ENCODE peak calls at places on chromosomes 7 and 10, in eight cellular contexts. One of them, this sample, is unnamed.

GRCh38 chr7:151432658-151433521 is 7.1 kb downstream of the CRYGN start:
- DNase-seq in esophagus squamous epithelium: no peak
- DNase-seq in HCT116: no peak
- DNase-seq in tibial nerve: no peak
- DNase-seq in ovary: peak
- DNase-seq in GM12891: peak
- DNase-seq in body of pancreas: no peak
- DNase-seq in Peyer's patch: peak
- DNase-seq in this sample: no peak

GRCh38 chr10:62250594-62251198 is 17.9 kb downstream of the RTKN2 start:
- DNase-seq in ovary: no peak
- DNase-seq in body of pancreas: no peak
- DNase-seq in GM12891: no peak
- DNase-seq in esophagus squamous epithelium: no peak
- DNase-seq in tibial nerve: no peak
- DNase-seq in Peyer's patch: no peak
- DNase-seq in HCT116: peak
- DNase-seq in this sample: no peak

GRCh38 chr10:5525581-5526271 is 965 bp downstream of the CALML3 start:
- DNase-seq in HCT116: no peak
- DNase-seq in tibial nerve: no peak
- DNase-seq in body of pancreas: no peak
- DNase-seq in Peyer's patch: no peak
- DNase-seq in esophagus squamous epithelium: no peak
- DNase-seq in GM12891: no peak
- DNase-seq in ovary: peak
- DNase-seq in this sample: no peak

GRCh38 chr10:11699546-11700097 is 42.6 kb upstream of the ECHDC3 start:
- DNase-seq in HCT116: no peak
- DNase-seq in Peyer's patch: no peak
- DNase-seq in ovary: no peak
- DNase-seq in GM12891: no peak
- DNase-seq in tibial nerve: no peak
- DNase-seq in esophagus squamous epithelium: no peak
- DNase-seq in body of pancreas: no peak
- DNase-seq in this sample: no peak

GRCh38 chr7:163971-164881 is 28.1 kb upstream of the FAM20C start:
- DNase-seq in ovary: no peak
- DNase-seq in esophagus squamous epithelium: no peak
- DNase-seq in Peyer's patch: no peak
- DNase-seq in GM12891: no peak
- DNase-seq in tibial nerve: no peak
- DNase-seq in HCT116: no peak
- DNase-seq in body of pancreas: no peak
- DNase-seq in this sample: no peak

GRCh38 chr10:89627863-89628262 is 17.2 kb downstream of the PANK1 start:
- DNase-seq in HCT116: no peak
- DNase-seq in tibial nerve: no peak
- DNase-seq in ovary: no peak
- DNase-seq in body of pancreas: no peak
- DNase-seq in Peyer's patch: no peak
- DNase-seq in GM12891: no peak
- DNase-seq in esophagus squamous epithelium: no peak
- DNase-seq in this sample: no peak

GRCh38 chr10:74822583-74823089 is 3.8 kb upstream of the KAT6B start:
- DNase-seq in body of pancreas: no peak
- DNase-seq in HCT116: no peak
- DNase-seq in GM12891: no peak
- DNase-seq in ovary: no peak
- DNase-seq in esophagus squamous epithelium: no peak
- DNase-seq in Peyer's patch: no peak
- DNase-seq in tibial nerve: no peak
- DNase-seq in this sample: peak

GRCh38 chr7:27179030-27179429 is 4.9 kb upstream of the HOXA10 start:
- DNase-seq in body of pancreas: peak
- DNase-seq in Peyer's patch: no peak
- DNase-seq in HCT116: no peak
- DNase-seq in GM12891: no peak
- DNase-seq in tibial nerve: no peak
- DNase-seq in esophagus squamous epithelium: no peak
- DNase-seq in ovary: no peak
- DNase-seq in this sample: peak

GRCh38 chr10:119595715-119596515 is 849 bp downstream of the TIAL1 start:
- DNase-seq in esophagus squamous epithelium: no peak
- DNase-seq in tibial nerve: peak
- DNase-seq in body of pancreas: peak
- DNase-seq in HCT116: no peak
- DNase-seq in ovary: peak
- DNase-seq in GM12891: peak
- DNase-seq in Peyer's patch: peak
- DNase-seq in this sample: peak

GRCh38 chr10:61063035-61063434 is 119.0 kb upstream of the RHOBTB1 start:
- DNase-seq in GM12891: no peak
- DNase-seq in body of pancreas: no peak
- DNase-seq in Peyer's patch: no peak
- DNase-seq in HCT116: no peak
- DNase-seq in tibial nerve: peak
- DNase-seq in ovary: no peak
- DNase-seq in esophagus squamous epithelium: no peak
- DNase-seq in this sample: no peak

DNA sequence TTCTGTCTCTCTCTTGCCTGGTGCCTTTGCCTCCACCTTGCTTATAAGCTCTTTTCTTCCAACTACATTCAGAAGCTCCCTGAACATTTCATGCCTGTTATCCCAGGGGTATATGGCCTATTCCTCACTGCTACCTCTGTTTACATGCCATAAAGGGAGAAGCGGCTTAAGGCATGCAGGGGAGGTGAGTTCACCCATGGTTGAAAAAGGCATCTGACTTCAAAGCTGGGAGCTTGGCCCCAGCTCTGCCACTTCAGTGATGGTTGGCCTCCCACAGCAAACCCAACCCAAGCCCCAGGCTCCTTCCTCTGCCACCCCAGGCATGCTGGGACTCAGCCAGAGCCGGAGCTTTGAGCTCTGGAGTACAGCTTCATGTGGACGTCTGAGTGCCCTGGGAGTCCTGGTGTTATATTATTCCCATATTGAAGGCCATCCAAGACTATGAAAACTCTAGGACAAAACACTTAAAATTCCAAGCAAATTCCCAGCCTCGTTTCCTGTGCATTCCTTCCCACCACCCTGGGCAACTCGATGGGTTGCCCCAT is 468.6 kb upstream of the ZMIZ1 start:
- DNase-seq in Peyer's patch: no peak
- DNase-seq in esophagus squamous epithelium: no peak
- DNase-seq in HCT116: no peak
- DNase-seq in tibial nerve: no peak
- DNase-seq in body of pancreas: no peak
- DNase-seq in ovary: no peak
- DNase-seq in GM12891: no peak
- DNase-seq in this sample: no peak
- TF ChIP-seq POLR2A in Peyer's patch: no peak
- TF ChIP-seq POLR2A in esophagus squamous epithelium: no peak
- TF ChIP-seq POLR2A in HCT116: no peak
- TF ChIP-seq POLR2A in tibial nerve: no peak
- TF ChIP-seq POLR2A in body of pancreas: no peak
- TF ChIP-seq POLR2A in ovary: no peak
- TF ChIP-seq POLR2A in GM12891: no peak
- TF ChIP-seq POLR2A in this sample: no peak

GRCh38 chr7:155254018-155254417 is 43.7 kb upstream of the INSIG1 start:
- DNase-seq in tibial nerve: no peak
- DNase-seq in body of pancreas: peak
- DNase-seq in esophagus squamous epithelium: no peak
- DNase-seq in GM12891: no peak
- DNase-seq in HCT116: no peak
- DNase-seq in ovary: no peak
- DNase-seq in Peyer's patch: no peak
- DNase-seq in this sample: peak
- TF ChIP-seq POLR2A in tibial nerve: no peak
- TF ChIP-seq POLR2A in body of pancreas: peak
- TF ChIP-seq POLR2A in esophagus squamous epithelium: no peak
- TF ChIP-seq POLR2A in GM12891: no peak
- TF ChIP-seq POLR2A in HCT116: no peak
- TF ChIP-seq POLR2A in ovary: no peak
- TF ChIP-seq POLR2A in Peyer's patch: no peak
- TF ChIP-seq POLR2A in this sample: no peak

GRCh38 chr10:113958631-113959382 is 84.9 kb upstream of the ADRB1 start:
- DNase-seq in body of pancreas: no peak
- DNase-seq in Peyer's patch: no peak
- DNase-seq in esophagus squamous epithelium: no peak
- DNase-seq in tibial nerve: peak
- DNase-seq in HCT116: peak
- DNase-seq in GM12891: no peak
- DNase-seq in ovary: no peak
- DNase-seq in this sample: no peak

GRCh38 chr10:113965077-113965476 is 78.6 kb upstream of the ADRB1 start:
- DNase-seq in esophagus squamous epithelium: no peak
- DNase-seq in tibial nerve: no peak
- DNase-seq in Peyer's patch: no peak
- DNase-seq in ovary: no peak
- DNase-seq in HCT116: no peak
- DNase-seq in body of pancreas: no peak
- DNase-seq in GM12891: no peak
- DNase-seq in this sample: no peak

GRCh38 chr10:113960617-113961260 is 82.9 kb upstream of the ADRB1 start:
- DNase-seq in GM12891: no peak
- DNase-seq in esophagus squamous epithelium: no peak
- DNase-seq in ovary: no peak
- DNase-seq in HCT116: no peak
- DNase-seq in tibial nerve: no peak
- DNase-seq in body of pancreas: no peak
- DNase-seq in Peyer's patch: peak
- DNase-seq in this sample: no peak

GRCh38 chr10:113959383-113959760 is 84.3 kb upstream of the ADRB1 start:
- DNase-seq in ovary: no peak
- DNase-seq in HCT116: no peak
- DNase-seq in GM12891: no peak
- DNase-seq in Peyer's patch: no peak
- DNase-seq in esophagus squamous epithelium: no peak
- DNase-seq in body of pancreas: no peak
- DNase-seq in tibial nerve: no peak
- DNase-seq in this sample: peak

DNA sequence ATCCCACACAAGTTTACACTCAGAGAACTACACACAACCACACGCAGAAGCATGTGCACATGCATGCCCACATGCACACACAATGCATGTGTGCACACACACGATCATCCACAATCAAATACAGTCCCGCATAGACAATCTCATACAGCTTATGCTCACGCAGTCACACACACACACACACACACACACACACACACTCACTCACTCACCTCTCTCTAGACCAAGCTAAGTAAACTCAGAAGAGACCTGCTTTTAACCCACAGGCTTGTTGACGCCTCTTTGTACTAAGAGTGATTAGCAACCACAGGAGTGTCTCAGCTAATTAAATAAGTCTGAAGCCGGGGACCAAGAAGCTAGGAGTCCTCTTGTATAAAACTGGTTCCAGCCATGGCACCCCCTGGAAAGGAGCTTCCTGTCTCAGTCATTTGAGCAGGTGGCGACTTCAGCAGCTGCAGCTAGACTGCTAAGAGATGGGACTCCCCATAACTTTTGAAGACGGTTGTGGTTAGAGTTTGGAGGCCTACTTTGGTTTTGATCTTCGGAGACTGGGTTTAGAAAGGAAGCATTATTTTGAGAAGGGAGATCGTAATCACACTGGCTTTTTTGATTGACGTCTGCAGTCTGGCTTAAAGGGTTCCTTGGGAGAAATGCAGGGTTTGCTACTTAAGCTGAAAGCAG is 82.3 kb upstream of the ADRB1 start:
- DNase-seq in body of pancreas: no peak
- DNase-seq in Peyer's patch: peak
- DNase-seq in ovary: no peak
- DNase-seq in GM12891: no peak
- DNase-seq in esophagus squamous epithelium: no peak
- DNase-seq in HCT116: no peak
- DNase-seq in tibial nerve: no peak
- DNase-seq in this sample: no peak
- TF ChIP-seq POLR2A in body of pancreas: no peak
- TF ChIP-seq POLR2A in Peyer's patch: no peak
- TF ChIP-seq POLR2A in ovary: no peak
- TF ChIP-seq POLR2A in GM12891: no peak
- TF ChIP-seq POLR2A in esophagus squamous epithelium: no peak
- TF ChIP-seq POLR2A in HCT116: no peak
- TF ChIP-seq POLR2A in tibial nerve: no peak
- TF ChIP-seq POLR2A in this sample: no peak

GRCh38 chr7:73610105-73610504 is 14.2 kb downstream of the MLXIPL start:
- DNase-seq in Peyer's patch: no peak
- DNase-seq in HCT116: no peak
- DNase-seq in esophagus squamous epithelium: no peak
- DNase-seq in ovary: no peak
- DNase-seq in body of pancreas: no peak
- DNase-seq in GM12891: no peak
- DNase-seq in tibial nerve: no peak
- DNase-seq in this sample: no peak

GRCh38 chr7:73613954-73614735 is 10.2 kb downstream of the MLXIPL start:
- DNase-seq in body of pancreas: no peak
- DNase-seq in tibial nerve: no peak
- DNase-seq in GM12891: no peak
- DNase-seq in HCT116: no peak
- DNase-seq in Peyer's patch: no peak
- DNase-seq in esophagus squamous epithelium: no peak
- DNase-seq in ovary: no peak
- DNase-seq in this sample: no peak

GRCh38 chr7:73615886-73616285 is 8.4 kb downstream of the MLXIPL start:
- DNase-seq in HCT116: no peak
- DNase-seq in body of pancreas: no peak
- DNase-seq in ovary: no peak
- DNase-seq in esophagus squamous epithelium: no peak
- DNase-seq in tibial nerve: no peak
- DNase-seq in Peyer's patch: no peak
- DNase-seq in GM12891: no peak
- DNase-seq in this sample: no peak

GRCh38 chr7:73611017-73611555 is 13.2 kb downstream of the MLXIPL start:
- DNase-seq in esophagus squamous epithelium: no peak
- DNase-seq in Peyer's patch: no peak
- DNase-seq in GM12891: no peak
- DNase-seq in HCT116: no peak
- DNase-seq in tibial nerve: no peak
- DNase-seq in ovary: no peak
- DNase-seq in body of pancreas: no peak
- DNase-seq in this sample: peak

DNA sequence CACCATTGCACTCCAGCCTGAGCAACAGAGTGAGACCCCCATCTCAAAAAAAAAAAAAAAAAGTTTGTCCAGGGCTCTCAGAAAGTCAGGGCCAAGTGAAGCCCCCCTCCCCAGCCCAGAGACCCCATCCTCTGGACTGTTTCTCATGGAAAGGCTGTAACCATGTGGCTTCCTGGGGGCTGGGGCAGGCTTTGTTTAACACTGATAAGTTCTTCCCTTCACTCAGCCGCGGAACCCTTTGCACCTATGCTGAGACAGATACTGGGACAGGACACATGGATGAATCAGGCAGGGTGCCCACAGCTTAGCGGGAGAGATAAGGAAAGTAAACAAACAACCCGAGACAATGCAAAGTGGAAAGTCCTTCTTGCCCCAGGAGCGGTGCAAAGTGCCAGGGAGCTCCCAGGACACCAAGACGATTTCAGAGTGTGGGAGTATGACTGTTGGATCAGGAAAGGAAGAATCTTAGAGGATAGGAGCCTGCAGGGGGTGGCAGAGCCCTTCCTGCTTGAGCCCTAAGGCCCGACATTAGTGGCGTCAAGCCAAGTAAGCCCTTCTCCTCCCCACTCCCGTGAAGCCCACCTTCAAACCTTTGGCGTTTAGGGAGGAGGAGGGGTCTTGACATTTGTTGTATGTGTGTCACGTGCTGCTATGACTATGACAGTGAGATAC is 11.6 kb downstream of the MLXIPL start:
- DNase-seq in esophagus squamous epithelium: no peak
- DNase-seq in body of pancreas: peak
- DNase-seq in ovary: no peak
- DNase-seq in HCT116: no peak
- DNase-seq in GM12891: no peak
- DNase-seq in Peyer's patch: no peak
- DNase-seq in tibial nerve: no peak
- DNase-seq in this sample: peak
- TF ChIP-seq POLR2A in esophagus squamous epithelium: no peak
- TF ChIP-seq POLR2A in body of pancreas: no peak
- TF ChIP-seq POLR2A in ovary: no peak
- TF ChIP-seq POLR2A in HCT116: no peak
- TF ChIP-seq POLR2A in GM12891: no peak
- TF ChIP-seq POLR2A in Peyer's patch: no peak
- TF ChIP-seq POLR2A in tibial nerve: no peak
- TF ChIP-seq POLR2A in this sample: no peak